ENCODE peak calls at places on chromosomes 3 and 15, in nine cellular contexts. Q, V, E, Z, K, H, A, L and T are unnamed samples.

GRCh38 chr3:86537171-86537570 is 453.8 kb downstream of the VGLL3 start:
- DNase-seq in Q (no peak), V (no peak), E (no peak), Z (no peak), K (no peak), H (no peak), A (no peak), L (no peak), T (no peak)

GRCh38 chr3:11803977-11804903 is 42.4 kb downstream of the TAMM41 start:
- DNase-seq in Q (peak; percentile 63), V (no peak), E (peak; percentile 68), Z (no peak), K (peak; percentile 67), H (peak; percentile 47), A (peak; percentile 27), L (peak; percentile 39), T (no peak)

GRCh38 chr3:42661593-42662022 is 8.1 kb downstream of the ZBTB47 start:
- DNase-seq in Q (no peak), V (no peak), E (no peak), Z (no peak), K (no peak), H (no peak), A (no peak), L (no peak), T (no peak)

GRCh38 chr3:23455775-23456174 is 252.6 kb downstream of the UBE2E2 start:
- DNase-seq in Q (peak; percentile 89), V (no peak), E (no peak), Z (no peak), K (no peak), H (peak; percentile 65), A (no peak), L (no peak), T (no peak)

GRCh38 chr15:50414624-50415023 is 9.6 kb upstream of the USP8 start:
- DNase-seq in Q (no peak), V (no peak), E (no peak), Z (no peak), K (no peak), H (no peak), A (no peak), L (no peak), T (no peak)

GRCh38 chr15:65980824-65981456 is 111.6 kb downstream of the RAB11A start:
- DNase-seq in Q (peak; percentile 84), V (peak; percentile 82), E (peak; percentile 95), Z (peak; percentile 36), K (peak; percentile 74), H (peak; percentile 80), A (peak; percentile 36), L (peak; percentile 72), T (peak; percentile 48)

GRCh38 chr15:60993948-60994347 is 235.2 kb downstream of the RORA start:
- DNase-seq in Q (no peak), V (no peak), E (no peak), Z (no peak), K (no peak), H (no peak), A (no peak), L (no peak), T (no peak)

GRCh38 chr15:83574345-83574744 is 79.6 kb upstream of the ADAMTSL3 start:
- DNase-seq in Q (no peak), V (no peak), E (no peak), Z (no peak), K (no peak), H (no peak), A (no peak), L (no peak), T (no peak)

GRCh38 chr3:52091566-52092290 is 35.4 kb upstream of the DUSP7 start:
- DNase-seq in Q (peak; percentile 50), V (no peak), E (no peak), Z (peak; percentile 2), K (peak; percentile 52), H (no peak), A (no peak), L (no peak), T (peak; percentile 38)

GRCh38 chr3:57998366-57999283 is 9.6 kb upstream of the FLNB start:
- DNase-seq in Q (no peak), V (no peak), E (no peak), Z (no peak), K (peak; percentile 51), H (peak; percentile 52), A (no peak), L (peak; percentile 71), T (no peak)

GRCh38 chr3:105518806-105519418 is 152.2 kb downstream of the ALCAM start:
- DNase-seq in Q (peak; percentile 78), V (no peak), E (peak; percentile 19), Z (no peak), K (peak; percentile 72), H (peak; percentile 39), A (peak; percentile 48), L (no peak), T (no peak)

GRCh38 chr3:158103131-158103955 is 2.9 kb downstream of the SHOX2 start:
- DNase-seq in Q (peak; percentile 61), V (peak; percentile 68), E (no peak), Z (no peak), K (no peak), H (no peak), A (no peak), L (peak; percentile 26), T (no peak)

GRCh38 chr3:88149146-88149515 is 628 bp upstream of the C3orf38 start:
- DNase-seq in Q (no peak), V (no peak), E (peak; percentile 25), Z (no peak), K (no peak), H (no peak), A (no peak), L (no peak), T (no peak)

DNA sequence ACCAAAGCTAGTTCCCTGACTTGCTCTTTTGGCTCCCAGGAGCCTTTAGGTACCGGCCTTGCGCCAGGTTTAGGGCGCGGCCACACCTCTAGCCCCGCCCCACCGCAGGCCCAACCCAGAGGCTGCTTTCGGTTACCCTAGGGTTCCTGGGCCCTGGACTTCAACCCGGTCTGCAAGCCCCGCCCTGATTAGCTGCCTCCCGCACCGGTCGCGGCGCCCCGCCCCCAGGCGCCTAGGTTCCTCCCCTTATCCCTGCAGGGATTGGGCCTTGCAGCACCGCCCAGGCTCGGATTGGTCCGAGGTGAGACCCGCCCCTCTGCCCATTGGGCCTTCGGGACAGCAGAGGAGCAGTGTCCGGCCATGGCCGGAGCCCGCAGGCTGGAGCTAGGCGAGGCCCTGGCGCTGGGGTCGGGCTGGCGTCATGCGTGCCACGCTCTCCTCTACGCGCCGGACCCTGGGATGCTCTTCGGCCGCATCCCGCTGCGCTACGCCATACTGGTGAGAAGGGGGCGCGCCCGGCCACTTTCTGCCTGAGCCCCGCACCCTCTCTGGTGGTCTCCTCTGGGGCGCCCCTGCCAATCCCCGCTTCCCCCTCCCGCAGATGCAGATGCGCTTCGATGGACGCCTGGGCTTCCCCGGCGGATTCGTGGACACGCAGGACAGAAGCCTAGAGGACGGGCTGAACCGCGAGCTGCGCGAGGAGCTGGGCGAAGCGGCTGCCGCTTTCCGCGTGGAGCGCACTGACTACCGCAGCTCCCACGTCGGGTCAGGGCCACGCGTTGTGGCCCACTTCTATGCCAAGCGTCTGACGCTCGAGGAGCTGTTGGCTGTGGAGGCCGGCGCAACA is at the start of gene NUDT16:
- DNase-seq in Q (peak; percentile 98), V (peak; percentile 99), E (peak; percentile 87), Z (peak; percentile 100), K (peak; percentile 99), H (peak; percentile 99), A (peak; percentile 92), L (peak; percentile 100), T (peak; percentile 78)
- TF ChIP-seq CTCF in Q (no peak), V (no peak), E (no peak), Z (no peak), K (no peak), H (no peak), A (no peak), L (no peak), T (no peak)

GRCh38 chr15:51970132-51970817 is 1.3 kb downstream of the LEO1 start:
- DNase-seq in Q (no peak), V (no peak), E (no peak), Z (no peak), K (no peak), H (no peak), A (no peak), L (no peak), T (no peak)
- H3K4me3 ChIP-seq in Q (peak overlapping the region; percentile 94), V (peak overlapping the region; percentile 90), E (peak overlapping the region; percentile 68), Z (peak overlapping the region; percentile 89), K (no peak overlapping the region), H (peak overlapping the region; percentile 93), A (peak overlapping the region; percentile 99), L (peak overlapping the region; percentile 83), T (peak overlapping the region; percentile 95)

DNA sequence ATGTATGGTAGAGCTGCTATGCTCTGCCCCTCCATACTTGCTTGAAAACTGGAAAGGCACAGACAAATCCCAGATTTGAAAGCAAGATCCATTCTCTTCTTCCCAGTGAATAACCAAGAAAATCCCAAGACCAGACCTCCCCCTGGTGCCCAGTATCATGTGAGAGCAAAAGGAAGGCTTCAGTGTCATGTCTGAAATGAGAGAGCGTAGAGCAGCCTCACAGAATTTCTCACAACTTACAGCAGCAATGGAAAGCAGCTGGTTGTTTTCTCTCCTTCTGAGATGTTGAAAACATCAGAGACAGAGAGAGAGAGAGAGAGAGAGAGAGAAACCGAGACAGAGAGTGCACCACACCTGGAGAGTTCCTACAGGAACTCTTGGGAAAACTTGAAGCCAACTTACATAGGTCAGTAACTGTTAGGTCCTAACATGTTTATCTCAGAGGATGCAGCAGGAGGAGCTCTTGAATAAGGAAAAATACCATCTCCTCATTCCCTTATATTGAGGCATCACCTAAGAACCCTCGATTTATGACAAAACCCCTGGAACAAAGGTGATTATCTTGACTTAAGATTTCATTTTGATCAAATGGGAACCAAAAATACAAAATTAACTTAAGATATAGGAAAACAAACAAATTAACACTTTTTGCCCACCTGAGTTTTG is 273.3 kb downstream of the NSUN3 start:
- DNase-seq in Q (peak; percentile 59), V (no peak), E (peak; percentile 2), Z (no peak), K (peak; percentile 62), H (peak; percentile 40), A (no peak), L (no peak), T (peak; percentile 48)
- TF ChIP-seq CTCF in Q (peak; percentile 39), V (no peak), E (peak; percentile 56), Z (peak; percentile 54), K (peak; percentile 41), H (peak; percentile 53), A (no peak), L (no peak), T (peak; percentile 60)

GRCh38 chr3:197807969-197808587 is 17.0 kb downstream of the LRCH3 start:
- DNase-seq in Q (no peak), V (no peak), E (no peak), Z (no peak), K (peak; percentile 6), H (no peak), A (no peak), L (no peak), T (no peak)
- H3K4me3 ChIP-seq in Q (no peak overlapping the region), V (no peak overlapping the region), E (no peak overlapping the region), Z (no peak overlapping the region), K (no peak overlapping the region), H (no peak overlapping the region), A (no peak overlapping the region), L (no peak overlapping the region), T (no peak overlapping the region)

DNA sequence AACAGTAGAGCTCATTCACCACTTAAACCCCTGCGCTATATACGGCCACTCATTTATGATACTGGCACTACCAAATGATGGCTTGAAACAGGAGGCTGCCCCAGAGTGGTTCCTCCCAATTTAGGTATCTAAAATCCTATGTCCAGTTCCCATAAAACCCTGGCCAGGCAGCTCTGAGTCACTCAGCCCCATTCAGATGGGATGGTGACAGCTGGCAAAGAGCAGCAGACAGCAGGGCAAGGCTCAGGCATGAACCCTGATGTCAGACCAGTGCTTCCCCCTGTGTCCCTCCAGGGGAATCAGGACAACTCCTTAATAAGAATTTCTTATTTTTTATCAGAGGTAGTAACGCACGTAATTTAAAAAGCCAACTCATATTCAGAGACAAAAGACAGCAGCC is 77.2 kb upstream of the RNU6-1 start:
- DNase-seq in Q (no peak), V (no peak), E (no peak), Z (peak; percentile 35), K (no peak), H (no peak), A (no peak), L (peak; percentile 42), T (no peak)
- TF ChIP-seq CTCF in Q (no peak), V (no peak), E (no peak), Z (no peak), K (no peak), H (no peak), A (no peak), L (no peak), T (no peak)